ENCODE peak calls at places on chromosomes 6 and 20, in four cellular contexts. W is fibroblast of lung, O is cardiac fibroblast, Q is tibial artery. Z is an unnamed sample.

GRCh38 chr20:57676517-57677322 is 33.1 kb downstream of the PMEPA1 start:
- DNase-seq in Q (no peak), O (no peak), W (no peak), Z (no peak)

GRCh38 chr6:156848533-156848932 is 71.4 kb downstream of the ARID1B start:
- DNase-seq in Q (peak; percentile 84), W (peak; percentile 46), O (peak; percentile 33), Z (no peak)

GRCh38 chr6:27101824-27102223 is 145.7 kb upstream of the PRSS16 start:
- DNase-seq in W (no peak), Q (no peak), O (no peak), Z (no peak)

GRCh38 chr6:149354009-149354408 is 36.5 kb downstream of the TAB2 start:
- DNase-seq in O (no peak), W (no peak), Q (no peak), Z (no peak)

GRCh38 chr6:31402324-31403282 is 792 bp upstream of the MICA start:
- DNase-seq in W (peak; percentile 39), Q (no peak), O (peak; percentile 48), Z (no peak)

GRCh38 chr6:160667854-160668481 is 3.9 kb upstream of the LPA start:
- DNase-seq in W (no peak), O (peak; percentile 1), Q (no peak), Z (no peak)

GRCh38 chr6:88368071-88368787 is 202.1 kb upstream of the CNR1 start:
- DNase-seq in W (peak; percentile 81), O (peak; percentile 99), Q (no peak), Z (no peak)

GRCh38 chr6:129748901-129749748 is 39.1 kb upstream of the ARHGAP18 start:
- DNase-seq in W (peak; percentile 80), Q (no peak), O (peak; percentile 83), Z (no peak)

GRCh38 chr6:159008656-159009288 is 8.8 kb upstream of the RSPH3 start:
- DNase-seq in Q (no peak), W (peak; percentile 16), O (peak; percentile 50), Z (no peak)

GRCh38 chr6:109023348-109023925 is 71.2 kb downstream of the SESN1 start:
- DNase-seq in O (no peak), Q (no peak), W (no peak), Z (no peak)

GRCh38 chr6:45421700-45422540 is 44.2 kb upstream of the SUPT3H start:
- DNase-seq in O (peak; percentile 84), W (peak; percentile 78), Q (peak; percentile 80), Z (peak; percentile 92)

GRCh38 chr20:32582659-32583580 is 2.2 kb downstream of the NOL4L start:
- DNase-seq in W (peak; percentile 27), O (no peak), Q (no peak), Z (peak; percentile 77)

GRCh38 chr6:35370124-35370741 is 27.9 kb downstream of the PPARD start:
- DNase-seq in O (peak; percentile 96), Q (peak; percentile 91), W (peak; percentile 97), Z (peak; percentile 92)

GRCh38 chr6:53813096-53813495 is 18.3 kb downstream of the LRRC1 start:
- DNase-seq in W (no peak), O (peak; percentile 27), Q (no peak), Z (no peak)

GRCh38 chr6:14849224-14849623 is 396.6 kb upstream of the JARID2 start:
- DNase-seq in O (no peak), Q (no peak), W (no peak), Z (no peak)

GRCh38 chr6:34657037-34657306 is 39.6 kb downstream of the ILRUN start:
- DNase-seq in O (no peak), W (peak; percentile 77), Q (no peak), Z (no peak)

GRCh38 chr20:33656783-33657703 is 5.1 kb upstream of the C20orf144 start:
- DNase-seq in Q (no peak), O (no peak), W (no peak), Z (no peak)

GRCh38 chr6:52059821-52060220 is 27.6 kb downstream of the PKHD1 start:
- DNase-seq in Q (no peak), O (no peak), W (no peak), Z (no peak)

GRCh38 chr20:1357921-1358671 is 29.2 kb upstream of the SDCBP2 start:
- DNase-seq in O (peak; percentile 43), Q (no peak), W (peak; percentile 84), Z (no peak)

GRCh38 chr6:106325336-106326178 is at the start of gene ATG5:
- DNase-seq in O (peak; percentile 99), W (peak; percentile 98), Q (peak; percentile 100), Z (peak; percentile 99)
- TF ChIP-seq CTCF in O (no peak), W (no peak), Q (peak; percentile 18), Z (peak; percentile 27)

GRCh38 chr6:30326446-30327231 is at the start of gene TRIM39:
- DNase-seq in O (peak; percentile 78), W (peak; percentile 81), Q (peak; percentile 92), Z (peak; percentile 95)
- TF ChIP-seq CTCF in O (no peak), W (no peak), Q (peak; percentile 17), Z (peak; percentile 27)

DNA sequence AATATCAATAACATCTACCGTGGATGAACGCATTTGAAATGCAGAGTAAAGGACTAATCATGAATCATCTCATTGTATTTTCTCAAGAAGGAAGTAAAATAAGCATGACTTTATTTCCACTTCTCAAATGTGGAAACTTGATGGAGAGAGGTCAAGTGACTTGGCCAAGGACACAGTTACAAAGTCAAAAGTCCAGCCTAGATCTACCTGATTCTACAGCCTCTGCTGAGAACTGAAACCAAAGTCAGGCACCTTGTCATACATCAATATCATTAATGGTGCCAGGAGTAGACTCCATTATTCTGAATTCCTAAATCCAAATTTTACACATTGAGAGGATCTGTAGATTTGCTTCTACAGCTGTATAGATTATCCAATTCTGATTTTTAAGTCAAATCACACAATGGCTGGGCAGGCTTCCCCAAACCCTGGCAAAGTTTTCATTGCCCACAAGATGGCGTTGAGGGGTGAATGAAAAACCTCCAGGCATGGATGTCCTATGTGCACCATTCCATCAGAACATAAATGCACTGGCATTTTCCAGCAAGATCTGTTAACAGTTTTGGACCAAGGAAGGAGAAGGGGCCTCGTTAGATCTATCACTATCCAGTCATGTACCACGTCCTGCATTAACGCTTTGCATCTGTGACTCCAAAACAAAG is 423.0 kb downstream of the MAFB start:
- DNase-seq in O (peak; percentile 44), W (no peak), Q (no peak), Z (no peak)
- TF ChIP-seq CTCF in O (peak; percentile 34), W (peak; percentile 52), Q (peak; percentile 62), Z (peak; percentile 80)

GRCh38 chr20:2817891-2818595 is 1.9 kb downstream of the TMEM239 start:
- DNase-seq in O (no peak), Q (peak; percentile 32), W (no peak), Z (no peak)
- TF ChIP-seq CTCF in O (no peak), Q (no peak), W (no peak), Z (no peak)

Z was measured in chondrocyte.